ENCODE peak calls at places on chromosome 13, in eight cellular contexts. One of them, this sample, is unnamed.

GRCh38 chr13:92994056-92994455 is 232.6 kb upstream of the GPC6 start:
- DNase-seq in naive thymus-derived CD4-positive, alpha-beta T cell: no peak
- DNase-seq in hepatocyte: no peak
- DNase-seq in PC-9: no peak
- DNase-seq in spleen: no peak
- DNase-seq in pancreas: no peak
- DNase-seq in RWPE2: no peak
- DNase-seq in PC-3: peak; percentile 42
- DNase-seq in this sample: no peak

GRCh38 chr13:73967397-73968165 is 166.6 kb downstream of the KLF12 start:
- DNase-seq in RWPE2: no peak
- DNase-seq in pancreas: no peak
- DNase-seq in PC-3: no peak
- DNase-seq in PC-9: no peak
- DNase-seq in hepatocyte: no peak
- DNase-seq in naive thymus-derived CD4-positive, alpha-beta T cell: no peak
- DNase-seq in spleen: no peak
- DNase-seq in this sample: no peak

GRCh38 chr13:42014119-42014518 is 34.3 kb upstream of the DGKH start:
- DNase-seq in pancreas: no peak
- DNase-seq in naive thymus-derived CD4-positive, alpha-beta T cell: no peak
- DNase-seq in spleen: no peak
- DNase-seq in PC-3: no peak
- DNase-seq in hepatocyte: no peak
- DNase-seq in RWPE2: no peak
- DNase-seq in PC-9: no peak
- DNase-seq in this sample: no peak

GRCh38 chr13:71773534-71773933 is 93.5 kb downstream of the DACH1 start:
- DNase-seq in spleen: no peak
- DNase-seq in PC-3: no peak
- DNase-seq in naive thymus-derived CD4-positive, alpha-beta T cell: no peak
- DNase-seq in hepatocyte: no peak
- DNase-seq in RWPE2: no peak
- DNase-seq in pancreas: no peak
- DNase-seq in PC-9: no peak
- DNase-seq in this sample: no peak

GRCh38 chr13:85729296-85729695 is 69.9 kb downstream of the SLITRK6 start:
- DNase-seq in PC-9: no peak
- DNase-seq in naive thymus-derived CD4-positive, alpha-beta T cell: no peak
- DNase-seq in spleen: no peak
- DNase-seq in pancreas: no peak
- DNase-seq in PC-3: peak; percentile 48
- DNase-seq in hepatocyte: no peak
- DNase-seq in RWPE2: no peak
- DNase-seq in this sample: no peak

GRCh38 chr13:101917833-101918755 is 465.6 kb downstream of the ITGBL1 start:
- DNase-seq in PC-9: no peak
- DNase-seq in PC-3: no peak
- DNase-seq in pancreas: peak; percentile 11
- DNase-seq in RWPE2: no peak
- DNase-seq in spleen: no peak
- DNase-seq in hepatocyte: no peak
- DNase-seq in naive thymus-derived CD4-positive, alpha-beta T cell: no peak
- DNase-seq in this sample: no peak

GRCh38 chr13:110323172-110323851 is 16.2 kb downstream of the COL4A2 start:
- DNase-seq in spleen: no peak
- DNase-seq in PC-3: peak; percentile 73
- DNase-seq in naive thymus-derived CD4-positive, alpha-beta T cell: no peak
- DNase-seq in pancreas: no peak
- DNase-seq in PC-9: no peak
- DNase-seq in hepatocyte: no peak
- DNase-seq in RWPE2: no peak
- DNase-seq in this sample: no peak

GRCh38 chr13:47903836-47904235 is 97.2 kb downstream of the SUCLA2 start:
- DNase-seq in RWPE2: no peak
- DNase-seq in pancreas: no peak
- DNase-seq in naive thymus-derived CD4-positive, alpha-beta T cell: no peak
- DNase-seq in spleen: no peak
- DNase-seq in PC-3: peak; percentile 26
- DNase-seq in hepatocyte: no peak
- DNase-seq in PC-9: no peak
- DNase-seq in this sample: no peak

GRCh38 chr13:58991826-58992477 is 1171.8 kb downstream of the DIAPH3 start:
- DNase-seq in spleen: no peak
- DNase-seq in RWPE2: no peak
- DNase-seq in pancreas: no peak
- DNase-seq in PC-9: no peak
- DNase-seq in PC-3: peak; percentile 11
- DNase-seq in hepatocyte: no peak
- DNase-seq in naive thymus-derived CD4-positive, alpha-beta T cell: no peak
- DNase-seq in this sample: no peak

GRCh38 chr13:39448831-39449230 is 154.2 kb downstream of the LHFPL6 start:
- DNase-seq in naive thymus-derived CD4-positive, alpha-beta T cell: no peak
- DNase-seq in PC-9: no peak
- DNase-seq in PC-3: no peak
- DNase-seq in hepatocyte: no peak
- DNase-seq in spleen: no peak
- DNase-seq in pancreas: no peak
- DNase-seq in RWPE2: no peak
- DNase-seq in this sample: no peak

GRCh38 chr13:113597386-113598080 is 13.0 kb downstream of the TFDP1 start:
- DNase-seq in spleen: peak; percentile 47
- DNase-seq in pancreas: no peak
- DNase-seq in naive thymus-derived CD4-positive, alpha-beta T cell: no peak
- DNase-seq in PC-3: no peak
- DNase-seq in RWPE2: peak; percentile 38
- DNase-seq in hepatocyte: no peak
- DNase-seq in PC-9: no peak
- DNase-seq in this sample: no peak

GRCh38 chr13:45456196-45456972 is 8.4 kb upstream of the COG3 start:
- DNase-seq in PC-9: no peak
- DNase-seq in spleen: no peak
- DNase-seq in PC-3: peak; percentile 39
- DNase-seq in hepatocyte: no peak
- DNase-seq in pancreas: no peak
- DNase-seq in naive thymus-derived CD4-positive, alpha-beta T cell: no peak
- DNase-seq in RWPE2: no peak
- DNase-seq in this sample: no peak

GRCh38 chr13:50731400-50731799 is 112.1 kb downstream of the DLEU7 start:
- DNase-seq in hepatocyte: no peak
- DNase-seq in naive thymus-derived CD4-positive, alpha-beta T cell: no peak
- DNase-seq in spleen: no peak
- DNase-seq in RWPE2: peak; percentile 73
- DNase-seq in PC-3: no peak
- DNase-seq in PC-9: peak; percentile 42
- DNase-seq in pancreas: no peak
- DNase-seq in this sample: no peak

GRCh38 chr13:41897126-41897525 is 63.8 kb downstream of the VWA8 start:
- DNase-seq in PC-9: no peak
- DNase-seq in RWPE2: no peak
- DNase-seq in PC-3: no peak
- DNase-seq in pancreas: no peak
- DNase-seq in hepatocyte: no peak
- DNase-seq in spleen: no peak
- DNase-seq in naive thymus-derived CD4-positive, alpha-beta T cell: no peak
- DNase-seq in this sample: no peak

GRCh38 chr13:41509996-41510395 is 52.6 kb downstream of the RGCC start:
- DNase-seq in PC-3: no peak
- DNase-seq in spleen: no peak
- DNase-seq in RWPE2: no peak
- DNase-seq in pancreas: no peak
- DNase-seq in hepatocyte: no peak
- DNase-seq in naive thymus-derived CD4-positive, alpha-beta T cell: no peak
- DNase-seq in PC-9: no peak
- DNase-seq in this sample: no peak

GRCh38 chr13:33191425-33192221 is 93.9 kb downstream of the STARD13 start:
- DNase-seq in hepatocyte: no peak
- DNase-seq in RWPE2: no peak
- DNase-seq in naive thymus-derived CD4-positive, alpha-beta T cell: no peak
- DNase-seq in PC-9: no peak
- DNase-seq in pancreas: no peak
- DNase-seq in PC-3: no peak
- DNase-seq in spleen: no peak
- DNase-seq in this sample: no peak
- H3K27ac ChIP-seq in hepatocyte: no peak overlapping the region
- H3K27ac ChIP-seq in RWPE2: no peak overlapping the region
- H3K27ac ChIP-seq in naive thymus-derived CD4-positive, alpha-beta T cell: no peak overlapping the region
- H3K27ac ChIP-seq in PC-9: no peak overlapping the region
- H3K27ac ChIP-seq in pancreas: peak overlapping the region; percentile 21
- H3K27ac ChIP-seq in PC-3: no peak overlapping the region
- H3K27ac ChIP-seq in spleen: no peak overlapping the region
- H3K27ac ChIP-seq in this sample: no peak overlapping the region

GRCh38 chr13:52378312-52378711 is 27.7 kb downstream of the THSD1 start:
- DNase-seq in PC-9: no peak
- DNase-seq in pancreas: no peak
- DNase-seq in RWPE2: no peak
- DNase-seq in PC-3: no peak
- DNase-seq in naive thymus-derived CD4-positive, alpha-beta T cell: no peak
- DNase-seq in spleen: no peak
- DNase-seq in hepatocyte: no peak
- DNase-seq in this sample: no peak

GRCh38 chr13:52377898-52378297 is 28.1 kb downstream of the THSD1 start:
- DNase-seq in PC-3: no peak
- DNase-seq in spleen: no peak
- DNase-seq in hepatocyte: no peak
- DNase-seq in RWPE2: no peak
- DNase-seq in PC-9: no peak
- DNase-seq in pancreas: no peak
- DNase-seq in naive thymus-derived CD4-positive, alpha-beta T cell: no peak
- DNase-seq in this sample: no peak

GRCh38 chr13:52371736-52372247 is 34.2 kb downstream of the THSD1 start:
- DNase-seq in spleen: no peak
- DNase-seq in pancreas: no peak
- DNase-seq in PC-9: no peak
- DNase-seq in RWPE2: no peak
- DNase-seq in hepatocyte: no peak
- DNase-seq in PC-3: peak; percentile 59
- DNase-seq in naive thymus-derived CD4-positive, alpha-beta T cell: no peak
- DNase-seq in this sample: no peak

GRCh38 chr13:52374873-52375411 is 31.0 kb downstream of the THSD1 start:
- DNase-seq in PC-3: no peak
- DNase-seq in PC-9: no peak
- DNase-seq in naive thymus-derived CD4-positive, alpha-beta T cell: no peak
- DNase-seq in hepatocyte: no peak
- DNase-seq in RWPE2: no peak
- DNase-seq in pancreas: no peak
- DNase-seq in spleen: no peak
- DNase-seq in this sample: no peak

DNA sequence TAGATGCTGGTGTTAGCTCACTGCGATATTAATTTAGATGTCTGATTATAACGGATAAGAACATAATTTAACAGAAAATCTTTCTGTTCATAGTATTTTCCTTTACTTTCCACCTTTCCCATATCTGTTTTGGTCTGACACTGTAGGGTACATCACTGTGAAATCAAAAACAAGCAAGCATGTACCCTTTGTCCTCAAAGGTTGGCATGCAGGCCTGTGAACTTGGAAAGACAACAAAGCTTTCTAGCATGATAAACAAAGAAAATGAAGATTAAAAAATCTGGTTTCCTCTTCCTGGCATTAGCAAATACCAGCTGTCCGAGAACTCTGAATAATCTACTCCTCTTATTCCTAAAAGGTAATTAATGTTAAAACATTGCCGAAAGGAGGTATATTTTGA is 31.6 kb downstream of the THSD1 start:
- DNase-seq in pancreas: no peak
- DNase-seq in hepatocyte: no peak
- DNase-seq in PC-3: no peak
- DNase-seq in PC-9: no peak
- DNase-seq in naive thymus-derived CD4-positive, alpha-beta T cell: no peak
- DNase-seq in RWPE2: no peak
- DNase-seq in spleen: no peak
- DNase-seq in this sample: no peak
- H3K27ac ChIP-seq in pancreas: no peak overlapping the region
- H3K27ac ChIP-seq in hepatocyte: no peak overlapping the region
- H3K27ac ChIP-seq in PC-3: no peak overlapping the region
- H3K27ac ChIP-seq in PC-9: no peak overlapping the region
- H3K27ac ChIP-seq in naive thymus-derived CD4-positive, alpha-beta T cell: no peak overlapping the region
- H3K27ac ChIP-seq in RWPE2: no peak overlapping the region
- H3K27ac ChIP-seq in spleen: no peak overlapping the region
- H3K27ac ChIP-seq in this sample: no peak overlapping the region

GRCh38 chr13:79492918-79493594 is 12.1 kb downstream of the NDFIP2 start:
- DNase-seq in hepatocyte: no peak
- DNase-seq in PC-9: no peak
- DNase-seq in naive thymus-derived CD4-positive, alpha-beta T cell: no peak
- DNase-seq in spleen: no peak
- DNase-seq in pancreas: no peak
- DNase-seq in RWPE2: no peak
- DNase-seq in PC-3: no peak
- DNase-seq in this sample: no peak

GRCh38 chr13:79492313-79492798 is 11.4 kb downstream of the NDFIP2 start:
- DNase-seq in naive thymus-derived CD4-positive, alpha-beta T cell: no peak
- DNase-seq in spleen: no peak
- DNase-seq in PC-9: no peak
- DNase-seq in hepatocyte: no peak
- DNase-seq in PC-3: no peak
- DNase-seq in RWPE2: no peak
- DNase-seq in pancreas: no peak
- DNase-seq in this sample: no peak

GRCh38 chr13:79497852-79498251 is 16.9 kb downstream of the NDFIP2 start:
- DNase-seq in PC-9: no peak
- DNase-seq in RWPE2: no peak
- DNase-seq in PC-3: no peak
- DNase-seq in pancreas: no peak
- DNase-seq in naive thymus-derived CD4-positive, alpha-beta T cell: no peak
- DNase-seq in spleen: no peak
- DNase-seq in hepatocyte: no peak
- DNase-seq in this sample: no peak

GRCh38 chr13:79491715-79492114 is 10.8 kb downstream of the NDFIP2 start:
- DNase-seq in naive thymus-derived CD4-positive, alpha-beta T cell: no peak
- DNase-seq in spleen: no peak
- DNase-seq in hepatocyte: no peak
- DNase-seq in PC-9: no peak
- DNase-seq in pancreas: no peak
- DNase-seq in RWPE2: no peak
- DNase-seq in PC-3: peak; percentile 62
- DNase-seq in this sample: no peak

GRCh38 chr13:79496188-79496587 is 15.2 kb downstream of the NDFIP2 start:
- DNase-seq in spleen: no peak
- DNase-seq in hepatocyte: no peak
- DNase-seq in PC-9: no peak
- DNase-seq in naive thymus-derived CD4-positive, alpha-beta T cell: no peak
- DNase-seq in pancreas: no peak
- DNase-seq in RWPE2: no peak
- DNase-seq in PC-3: no peak
- DNase-seq in this sample: no peak
- H3K27ac ChIP-seq in spleen: no peak overlapping the region
- H3K27ac ChIP-seq in hepatocyte: no peak overlapping the region
- H3K27ac ChIP-seq in PC-9: no peak overlapping the region
- H3K27ac ChIP-seq in naive thymus-derived CD4-positive, alpha-beta T cell: no peak overlapping the region
- H3K27ac ChIP-seq in pancreas: no peak overlapping the region
- H3K27ac ChIP-seq in RWPE2: peak overlapping the region; percentile 99
- H3K27ac ChIP-seq in PC-3: no peak overlapping the region
- H3K27ac ChIP-seq in this sample: no peak overlapping the region

DNA sequence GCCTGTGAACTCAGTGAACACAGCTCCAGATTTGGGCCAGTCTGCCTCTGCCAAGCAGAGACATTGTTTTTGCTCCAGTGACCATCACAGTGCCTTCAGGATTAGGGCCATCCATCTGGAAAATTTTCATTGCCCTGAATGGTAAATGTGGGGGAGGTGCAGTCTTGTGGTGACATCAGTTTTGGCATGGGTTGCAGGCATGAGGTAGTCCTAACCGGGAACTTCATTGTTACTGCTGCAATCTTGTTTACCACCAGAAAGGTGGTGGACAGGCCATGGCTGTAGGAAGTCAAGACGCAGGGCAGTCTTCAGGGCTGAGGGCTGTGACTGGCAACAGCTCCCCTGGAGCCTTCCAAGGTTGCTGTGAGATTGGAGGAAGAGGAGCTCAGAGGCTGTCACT is 55.2 kb downstream of the SPATA13 start:
- DNase-seq in RWPE2: no peak
- DNase-seq in PC-9: no peak
- DNase-seq in PC-3: peak; percentile 37
- DNase-seq in spleen: no peak
- DNase-seq in hepatocyte: no peak
- DNase-seq in pancreas: peak; percentile 86
- DNase-seq in naive thymus-derived CD4-positive, alpha-beta T cell: no peak
- DNase-seq in this sample: no peak
- H3K27ac ChIP-seq in RWPE2: no peak overlapping the region
- H3K27ac ChIP-seq in PC-9: no peak overlapping the region
- H3K27ac ChIP-seq in PC-3: no peak overlapping the region
- H3K27ac ChIP-seq in spleen: no peak overlapping the region
- H3K27ac ChIP-seq in hepatocyte: no peak overlapping the region
- H3K27ac ChIP-seq in pancreas: peak overlapping the region; percentile 76
- H3K27ac ChIP-seq in naive thymus-derived CD4-positive, alpha-beta T cell: no peak overlapping the region
- H3K27ac ChIP-seq in this sample: no peak overlapping the region

This sample was measured in CD8-positive, alpha-beta memory T cell.